ENCODE peak calls at places on chromosome 6, in eight cellular contexts. One of them, this sample, is unnamed.

GRCh38 chr6:170074435-170074834 is 216.4 kb downstream of the DLL1 start:
- DNase-seq in SW 1271: no peak
- DNase-seq in HS-27A: no peak
- DNase-seq in hepatic stellate cell: no peak
- DNase-seq in hypothalamus: no peak
- DNase-seq in HTR-8/SVneo: no peak
- DNase-seq in M059J: no peak
- DNase-seq in CD4-positive, alpha-beta memory T cell: no peak
- DNase-seq in this sample: no peak

GRCh38 chr6:142846883-142847287 is 98.1 kb downstream of the HIVEP2 start:
- DNase-seq in SW 1271: peak; percentile 76
- DNase-seq in HS-27A: peak; percentile 92
- DNase-seq in hepatic stellate cell: peak; percentile 52
- DNase-seq in hypothalamus: no peak
- DNase-seq in HTR-8/SVneo: peak; percentile 56
- DNase-seq in M059J: peak; percentile 98
- DNase-seq in CD4-positive, alpha-beta memory T cell: no peak
- DNase-seq in this sample: peak; percentile 18

GRCh38 chr6:82185948-82186347 is 61.6 kb downstream of the IBTK start:
- DNase-seq in SW 1271: no peak
- DNase-seq in HS-27A: no peak
- DNase-seq in hepatic stellate cell: no peak
- DNase-seq in hypothalamus: no peak
- DNase-seq in HTR-8/SVneo: no peak
- DNase-seq in M059J: no peak
- DNase-seq in CD4-positive, alpha-beta memory T cell: no peak
- DNase-seq in this sample: no peak

GRCh38 chr6:52389626-52390360 is 27.8 kb downstream of the PAQR8 start:
- DNase-seq in SW 1271: no peak
- DNase-seq in HS-27A: no peak
- DNase-seq in hepatic stellate cell: no peak
- DNase-seq in hypothalamus: no peak
- DNase-seq in HTR-8/SVneo: peak; percentile 14
- DNase-seq in M059J: peak; percentile 95
- DNase-seq in CD4-positive, alpha-beta memory T cell: peak; percentile 69
- DNase-seq in this sample: no peak

GRCh38 chr6:87718662-87719433 is 16.8 kb upstream of the AKIRIN2 start:
- DNase-seq in SW 1271: no peak
- DNase-seq in HS-27A: no peak
- DNase-seq in hepatic stellate cell: no peak
- DNase-seq in hypothalamus: no peak
- DNase-seq in HTR-8/SVneo: no peak
- DNase-seq in M059J: no peak
- DNase-seq in CD4-positive, alpha-beta memory T cell: no peak
- DNase-seq in this sample: no peak

GRCh38 chr6:89887452-89888137 is 6.7 kb upstream of the GJA10 start:
- DNase-seq in SW 1271: no peak
- DNase-seq in HS-27A: no peak
- DNase-seq in hepatic stellate cell: peak; percentile 16
- DNase-seq in hypothalamus: no peak
- DNase-seq in HTR-8/SVneo: no peak
- DNase-seq in M059J: no peak
- DNase-seq in CD4-positive, alpha-beta memory T cell: no peak
- DNase-seq in this sample: no peak

GRCh38 chr6:87756858-87757257 is 54.8 kb upstream of the AKIRIN2 start:
- DNase-seq in SW 1271: no peak
- DNase-seq in HS-27A: peak; percentile 34
- DNase-seq in hepatic stellate cell: peak; percentile 30
- DNase-seq in hypothalamus: no peak
- DNase-seq in HTR-8/SVneo: no peak
- DNase-seq in M059J: peak; percentile 86
- DNase-seq in CD4-positive, alpha-beta memory T cell: no peak
- DNase-seq in this sample: no peak

GRCh38 chr6:160261991-160262718 is 3.5 kb upstream of the SLC22A2 start:
- DNase-seq in SW 1271: no peak
- DNase-seq in HS-27A: no peak
- DNase-seq in hepatic stellate cell: no peak
- DNase-seq in hypothalamus: no peak
- DNase-seq in HTR-8/SVneo: peak; percentile 12
- DNase-seq in M059J: no peak
- DNase-seq in CD4-positive, alpha-beta memory T cell: peak; percentile 2
- DNase-seq in this sample: no peak

GRCh38 chr6:149045404-149045803 is 272.1 kb upstream of the TAB2 start:
- DNase-seq in SW 1271: no peak
- DNase-seq in HS-27A: no peak
- DNase-seq in hepatic stellate cell: no peak
- DNase-seq in hypothalamus: no peak
- DNase-seq in HTR-8/SVneo: no peak
- DNase-seq in M059J: peak; percentile 26
- DNase-seq in CD4-positive, alpha-beta memory T cell: peak; percentile 36
- DNase-seq in this sample: no peak

GRCh38 chr6:6811151-6812002 is 222.9 kb downstream of the LY86 start:
- DNase-seq in SW 1271: peak; percentile 35
- DNase-seq in HS-27A: no peak
- DNase-seq in hepatic stellate cell: peak; percentile 43
- DNase-seq in hypothalamus: no peak
- DNase-seq in HTR-8/SVneo: peak; percentile 70
- DNase-seq in M059J: peak; percentile 82
- DNase-seq in CD4-positive, alpha-beta memory T cell: peak; percentile 43
- DNase-seq in this sample: no peak

GRCh38 chr6:159074120-159074684 is 29.4 kb upstream of the TAGAP start:
- DNase-seq in SW 1271: no peak
- DNase-seq in HS-27A: peak; percentile 54
- DNase-seq in hepatic stellate cell: peak; percentile 19
- DNase-seq in hypothalamus: no peak
- DNase-seq in HTR-8/SVneo: peak; percentile 43
- DNase-seq in M059J: peak; percentile 65
- DNase-seq in CD4-positive, alpha-beta memory T cell: no peak
- DNase-seq in this sample: no peak

GRCh38 chr6:90388395-90388794 is 91.8 kb upstream of the BACH2 start:
- DNase-seq in SW 1271: no peak
- DNase-seq in HS-27A: no peak
- DNase-seq in hepatic stellate cell: no peak
- DNase-seq in hypothalamus: no peak
- DNase-seq in HTR-8/SVneo: no peak
- DNase-seq in M059J: no peak
- DNase-seq in CD4-positive, alpha-beta memory T cell: no peak
- DNase-seq in this sample: no peak

GRCh38 chr6:12196326-12196936 is 93.7 kb upstream of the EDN1 start:
- DNase-seq in SW 1271: no peak
- DNase-seq in HS-27A: peak; percentile 86
- DNase-seq in hepatic stellate cell: peak; percentile 31
- DNase-seq in hypothalamus: no peak
- DNase-seq in HTR-8/SVneo: peak; percentile 14
- DNase-seq in M059J: peak; percentile 91
- DNase-seq in CD4-positive, alpha-beta memory T cell: no peak
- DNase-seq in this sample: no peak

GRCh38 chr6:170298688-170299087 is 7.8 kb upstream of the DLL1 start:
- DNase-seq in SW 1271: no peak
- DNase-seq in HS-27A: no peak
- DNase-seq in hepatic stellate cell: no peak
- DNase-seq in hypothalamus: no peak
- DNase-seq in HTR-8/SVneo: no peak
- DNase-seq in M059J: no peak
- DNase-seq in CD4-positive, alpha-beta memory T cell: no peak
- DNase-seq in this sample: no peak

GRCh38 chr6:136063095-136063494 is 187.0 kb downstream of the MTFR2 start:
- DNase-seq in SW 1271: no peak
- DNase-seq in HS-27A: no peak
- DNase-seq in hepatic stellate cell: peak; percentile 21
- DNase-seq in hypothalamus: no peak
- DNase-seq in HTR-8/SVneo: no peak
- DNase-seq in M059J: peak; percentile 76
- DNase-seq in CD4-positive, alpha-beta memory T cell: no peak
- DNase-seq in this sample: no peak

GRCh38 chr6:10196090-10196489 is 218.8 kb downstream of the TFAP2A start:
- DNase-seq in SW 1271: no peak
- DNase-seq in HS-27A: no peak
- DNase-seq in hepatic stellate cell: no peak
- DNase-seq in hypothalamus: no peak
- DNase-seq in HTR-8/SVneo: no peak
- DNase-seq in M059J: no peak
- DNase-seq in CD4-positive, alpha-beta memory T cell: no peak
- DNase-seq in this sample: no peak

GRCh38 chr6:33329058-33329457 is 11.5 kb upstream of the ZBTB22 start:
- DNase-seq in SW 1271: no peak
- DNase-seq in HS-27A: no peak
- DNase-seq in hepatic stellate cell: no peak
- DNase-seq in hypothalamus: no peak
- DNase-seq in HTR-8/SVneo: no peak
- DNase-seq in M059J: peak; percentile 31
- DNase-seq in CD4-positive, alpha-beta memory T cell: no peak
- DNase-seq in this sample: no peak

GRCh38 chr6:4459032-4459431 is 317.2 kb upstream of the CDYL start:
- DNase-seq in SW 1271: peak; percentile 22
- DNase-seq in HS-27A: peak; percentile 11
- DNase-seq in hepatic stellate cell: peak; percentile 43
- DNase-seq in hypothalamus: no peak
- DNase-seq in HTR-8/SVneo: peak; percentile 56
- DNase-seq in M059J: peak; percentile 90
- DNase-seq in CD4-positive, alpha-beta memory T cell: no peak
- DNase-seq in this sample: no peak

GRCh38 chr6:150076196-150076893 is 7.4 kb upstream of the ULBP3 start:
- DNase-seq in SW 1271: no peak
- DNase-seq in HS-27A: no peak
- DNase-seq in hepatic stellate cell: no peak
- DNase-seq in hypothalamus: no peak
- DNase-seq in HTR-8/SVneo: no peak
- DNase-seq in M059J: no peak
- DNase-seq in CD4-positive, alpha-beta memory T cell: no peak
- DNase-seq in this sample: no peak

GRCh38 chr6:87982134-87982533 is 65.5 kb upstream of the SPACA1 start:
- DNase-seq in SW 1271: no peak
- DNase-seq in HS-27A: no peak
- DNase-seq in hepatic stellate cell: no peak
- DNase-seq in hypothalamus: no peak
- DNase-seq in HTR-8/SVneo: no peak
- DNase-seq in M059J: no peak
- DNase-seq in CD4-positive, alpha-beta memory T cell: no peak
- DNase-seq in this sample: no peak

GRCh38 chr6:30154709-30155521 is 6.1 kb downstream of the TRIM10 start:
- DNase-seq in SW 1271: no peak
- DNase-seq in HS-27A: peak; percentile 92
- DNase-seq in hepatic stellate cell: peak; percentile 94
- DNase-seq in hypothalamus: no peak
- DNase-seq in HTR-8/SVneo: peak; percentile 87
- DNase-seq in M059J: peak; percentile 100
- DNase-seq in CD4-positive, alpha-beta memory T cell: no peak
- DNase-seq in this sample: no peak

GRCh38 chr6:41042167-41042566 is at the start of gene TSPO2:
- DNase-seq in SW 1271: no peak
- DNase-seq in HS-27A: no peak
- DNase-seq in hepatic stellate cell: no peak
- DNase-seq in hypothalamus: no peak
- DNase-seq in HTR-8/SVneo: no peak
- DNase-seq in M059J: no peak
- DNase-seq in CD4-positive, alpha-beta memory T cell: no peak
- DNase-seq in this sample: no peak

GRCh38 chr6:31114970-31115849 is 610 bp downstream of the PSORS1C1 start:
- DNase-seq in SW 1271: no peak
- DNase-seq in HS-27A: peak; percentile 53
- DNase-seq in hepatic stellate cell: peak; percentile 49
- DNase-seq in hypothalamus: no peak
- DNase-seq in HTR-8/SVneo: peak; percentile 35
- DNase-seq in M059J: peak; percentile 92
- DNase-seq in CD4-positive, alpha-beta memory T cell: peak; percentile 40
- DNase-seq in this sample: peak; percentile 33

GRCh38 chr6:138030872-138031271 is 76.3 kb downstream of the PERP start:
- DNase-seq in SW 1271: no peak
- DNase-seq in HS-27A: no peak
- DNase-seq in hepatic stellate cell: no peak
- DNase-seq in hypothalamus: no peak
- DNase-seq in HTR-8/SVneo: no peak
- DNase-seq in M059J: no peak
- DNase-seq in CD4-positive, alpha-beta memory T cell: no peak
- DNase-seq in this sample: no peak

GRCh38 chr6:130033999-130034814 is 15.8 kb downstream of the L3MBTL3 start:
- DNase-seq in SW 1271: no peak
- DNase-seq in HS-27A: no peak
- DNase-seq in hepatic stellate cell: peak; percentile 10
- DNase-seq in hypothalamus: no peak
- DNase-seq in HTR-8/SVneo: no peak
- DNase-seq in M059J: peak; percentile 92
- DNase-seq in CD4-positive, alpha-beta memory T cell: no peak
- DNase-seq in this sample: no peak

GRCh38 chr6:25882066-25882496 is 8.0 kb upstream of the SLC17A3 start:
- DNase-seq in SW 1271: no peak
- DNase-seq in HS-27A: no peak
- DNase-seq in hepatic stellate cell: no peak
- DNase-seq in hypothalamus: no peak
- DNase-seq in HTR-8/SVneo: no peak
- DNase-seq in M059J: peak; percentile 18
- DNase-seq in CD4-positive, alpha-beta memory T cell: no peak
- DNase-seq in this sample: no peak

This sample was measured in HAP-1.